ENCODE peak calls at places on chromosomes 4 and X, in six cellular contexts. P is CD8-positive, alpha-beta T cell; B is pancreas; W is lower leg skin; O is AG04450; D is psoas muscle. Q is an unnamed sample.

GRCh38 chrX:8724176-8724757 is 7.7 kb downstream of the ANOS1 start:
- DNase-seq in O (no peak), D (no peak), B (no peak), W (no peak), P (no peak), Q (no peak)

GRCh38 chrX:107454302-107454701 is 4.8 kb downstream of the FRMPD3 start:
- DNase-seq in W (no peak), P (no peak), D (no peak), O (no peak), B (no peak), Q (no peak)

GRCh38 chrX:1205681-1206611 is 6.5 kb downstream of the CRLF2 start:
- DNase-seq in O (no peak), B (peak; percentile 41), P (peak; percentile 6), D (no peak), W (no peak), Q (peak; percentile 33)

GRCh38 chr4:19961092-19961491 is 290.6 kb upstream of the SLIT2 start:
- DNase-seq in P (no peak), D (no peak), O (no peak), W (no peak), B (no peak), Q (no peak)

GRCh38 chr4:15754323-15754722 is 23.8 kb upstream of the CD38 start:
- DNase-seq in B (no peak), P (peak; percentile 57), D (no peak), W (no peak), O (no peak), Q (no peak)

GRCh38 chr4:84852081-84852480 is 114.4 kb downstream of the WDFY3 start:
- DNase-seq in P (no peak), O (no peak), W (no peak), B (no peak), D (no peak), Q (peak; percentile 59)

GRCh38 chrX:55816023-55816422 is 98.5 kb downstream of the RRAGB start:
- DNase-seq in P (no peak), O (no peak), B (no peak), D (no peak), W (no peak), Q (no peak)

GRCh38 chrX:56765816-56766553 is 36.9 kb downstream of the NBDY start:
- DNase-seq in D (no peak), P (no peak), B (no peak), W (no peak), O (no peak), Q (no peak)

GRCh38 chr4:139540161-139540560 is 15.9 kb downstream of the SETD7 start:
- DNase-seq in P (no peak), B (no peak), O (no peak), W (no peak), D (no peak), Q (no peak)

GRCh38 chrX:19479458-19479857 is 35.9 kb downstream of the MAP3K15 start:
- DNase-seq in B (no peak), O (no peak), D (no peak), W (no peak), P (no peak), Q (no peak)

GRCh38 chrX:132071260-132071659 is 48.2 kb downstream of the STK26 start:
- DNase-seq in P (no peak), B (no peak), O (no peak), W (no peak), D (no peak), Q (no peak)

GRCh38 chr4:169271692-169272007 is 894 bp upstream of the SH3RF1 start:
- DNase-seq in P (no peak), D (no peak), O (no peak), W (no peak), B (no peak), Q (no peak)
- H3K4me3 ChIP-seq in P (no peak overlapping the region), D (peak overlapping the region; percentile 98), O (peak overlapping the region; percentile 91), W (no peak overlapping the region), B (peak overlapping the region; percentile 95), Q (peak overlapping the region; percentile 95)

DNA sequence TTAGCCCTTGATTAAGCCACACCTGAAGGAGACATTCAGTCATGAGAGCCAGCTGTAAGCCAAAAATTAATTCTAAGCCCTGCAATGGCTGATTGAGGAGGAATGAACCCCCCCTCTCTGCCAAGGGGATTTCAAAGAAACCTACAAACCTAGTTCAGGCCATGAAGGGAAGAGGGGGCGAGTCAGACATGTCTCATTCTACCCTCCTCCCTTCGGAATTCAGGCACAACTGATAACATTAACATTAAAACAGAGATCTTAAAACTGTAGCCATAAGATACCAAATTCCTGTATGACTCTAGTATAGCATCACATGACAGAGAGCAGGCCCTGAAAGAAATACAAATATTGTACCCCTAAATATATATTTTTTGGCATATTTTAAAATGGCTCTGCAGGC is 40.4 kb upstream of the AFAP1 start:
- DNase-seq in D (no peak), B (no peak), O (no peak), W (no peak), P (no peak), Q (no peak)
- TF ChIP-seq CTCF in D (no peak), B (no peak), O (no peak), W (no peak), P (no peak), Q (no peak)

DNA sequence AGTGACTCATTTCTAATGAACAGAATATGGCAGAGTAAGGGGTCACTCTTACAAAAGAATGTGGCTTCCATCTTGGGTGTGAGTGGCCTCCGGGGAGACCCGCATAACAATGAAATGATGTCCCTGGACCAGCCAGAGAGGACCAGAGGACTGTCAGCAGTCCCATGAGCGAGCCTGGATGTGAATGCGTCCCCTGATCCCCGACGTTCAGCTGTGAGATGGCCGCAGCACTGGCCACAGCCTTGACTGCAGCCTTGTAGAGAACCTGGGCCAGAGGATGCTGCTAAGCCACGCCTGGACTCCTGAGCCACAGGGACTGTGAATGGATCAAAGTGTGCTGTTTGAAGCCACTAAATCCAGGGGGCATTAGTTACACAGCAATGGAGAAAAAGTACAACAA is 53.8 kb downstream of the MTNR1A start:
- DNase-seq in D (no peak), B (no peak), P (no peak), O (no peak), W (no peak), Q (no peak)
- H3K4me3 ChIP-seq in D (no peak overlapping the region), B (no peak overlapping the region), P (no peak overlapping the region), O (no peak overlapping the region), W (no peak overlapping the region), Q (no peak overlapping the region)

GRCh38 chrX:86066998-86067397 is 19.6 kb upstream of the CHM start:
- DNase-seq in P (no peak), B (no peak), O (no peak), D (no peak), W (no peak), Q (no peak)
- TF ChIP-seq CTCF in P (no peak), B (no peak), O (no peak), D (no peak), W (no peak), Q (no peak)

DNA sequence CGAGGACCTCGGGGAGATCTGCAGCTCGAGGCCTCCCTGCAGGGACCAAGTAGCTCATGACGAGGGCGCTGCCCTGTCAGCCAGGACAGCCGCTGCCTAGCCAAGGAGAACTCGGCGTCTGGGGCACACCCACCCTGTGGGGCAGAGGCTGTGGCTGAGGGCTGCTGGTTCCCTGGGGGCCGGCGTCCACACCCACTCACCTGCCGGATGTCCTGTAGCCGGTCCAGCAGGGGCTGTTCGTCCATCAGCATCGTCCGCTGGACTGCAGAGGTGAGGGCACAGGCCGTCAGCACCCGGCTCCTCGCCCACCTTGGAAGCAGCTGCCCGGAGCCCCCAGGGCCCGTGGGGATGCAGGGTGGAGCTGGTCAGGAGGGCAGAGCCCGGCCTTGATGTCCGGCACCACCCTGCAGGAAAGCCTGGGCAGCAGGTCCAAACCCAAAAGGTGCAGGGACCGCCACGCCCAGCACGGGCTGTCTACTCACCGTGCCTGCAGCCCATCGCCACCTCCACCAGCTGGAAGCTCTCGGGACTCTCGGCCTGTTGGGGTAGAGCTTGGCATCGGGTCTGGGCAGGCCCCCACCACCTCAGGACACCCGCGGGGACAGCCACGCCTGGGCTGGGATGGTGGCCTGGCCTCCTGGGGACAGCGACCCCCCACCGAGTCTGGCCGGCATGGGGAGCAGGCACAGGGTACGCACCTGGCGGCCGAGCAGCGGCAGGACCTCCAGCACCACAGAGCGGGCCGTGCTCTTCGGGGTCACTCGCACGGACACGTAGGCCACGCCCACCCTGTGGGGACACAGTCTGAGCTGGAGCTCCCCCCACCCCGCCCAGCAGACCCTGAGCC is 6.9 kb downstream of the DGKQ start:
- DNase-seq in D (no peak), W (no peak), P (no peak), O (no peak), B (no peak), Q (no peak)
- H3K4me3 ChIP-seq in D (no peak overlapping the region), W (no peak overlapping the region), P (no peak overlapping the region), O (no peak overlapping the region), B (no peak overlapping the region), Q (no peak overlapping the region)

GRCh38 chrX:22959204-22959920 is 40.4 kb upstream of the DDX53 start:
- DNase-seq in B (no peak), W (no peak), P (no peak), O (no peak), D (no peak), Q (no peak)

GRCh38 chrX:22963186-22963585 is 36.6 kb upstream of the DDX53 start:
- DNase-seq in B (no peak), W (no peak), P (no peak), O (no peak), D (no peak), Q (no peak)

GRCh38 chrX:22958250-22958649 is 41.5 kb upstream of the DDX53 start:
- DNase-seq in B (no peak), O (no peak), W (no peak), D (no peak), P (no peak), Q (no peak)
- TF ChIP-seq CTCF in B (no peak), O (no peak), W (no peak), D (no peak), P (no peak), Q (no peak)

GRCh38 chr4:98577956-98578355 is 80.5 kb downstream of the TSPAN5 start:
- DNase-seq in W (no peak), D (no peak), B (no peak), P (no peak), O (no peak), Q (peak; percentile 53)
- H3K4me3 ChIP-seq in W (no peak overlapping the region), D (no peak overlapping the region), B (no peak overlapping the region), P (no peak overlapping the region), O (no peak overlapping the region), Q (no peak overlapping the region)

GRCh38 chrX:54785901-54786300 is 12.2 kb downstream of the ITIH6 start:
- DNase-seq in D (no peak), B (no peak), W (no peak), O (no peak), P (no peak), Q (no peak)

GRCh38 chrX:54788446-54788845 is 9.6 kb downstream of the ITIH6 start:
- DNase-seq in D (no peak), B (no peak), W (no peak), O (no peak), P (no peak), Q (no peak)

DNA sequence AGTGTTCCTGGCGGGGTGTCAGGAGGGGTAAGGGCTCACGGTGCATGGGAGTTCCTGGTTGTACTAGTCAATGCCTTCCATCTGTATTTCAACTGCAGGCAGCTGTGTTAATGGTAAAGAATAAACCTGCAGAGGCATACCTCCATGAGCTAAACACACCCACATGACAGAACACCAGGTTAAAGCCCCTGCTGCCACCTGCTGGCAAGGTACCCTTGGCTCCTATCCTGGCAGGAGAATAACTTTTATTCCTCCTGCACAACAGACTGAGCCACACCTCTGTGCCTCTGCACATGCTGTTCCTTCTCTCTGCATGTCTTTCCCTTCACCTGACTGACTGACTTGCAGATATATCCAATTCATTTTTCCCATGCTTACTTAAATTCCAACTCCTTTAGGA is 11.1 kb downstream of the ITIH6 start:
- DNase-seq in P (peak; percentile 19), B (no peak), D (no peak), W (no peak), O (no peak), Q (no peak)
- TF ChIP-seq CTCF in P (peak; percentile 16), B (no peak), D (peak; percentile 27), W (no peak), O (no peak), Q (no peak)